ENCODE peak calls at places on chromosomes 5 and 9, in five cellular contexts. One of them, this sample, is unnamed.

GRCh38 chr9:114081441-114082016 is 3.4 kb upstream of the AMBP start:
- DNase-seq in psoas muscle: no peak
- DNase-seq in heart left ventricle: no peak
- DNase-seq in fibroblast of pulmonary artery: no peak
- DNase-seq in HepG2: peak; percentile 84
- DNase-seq in this sample: no peak

GRCh38 chr9:81671880-81672280 is 17.5 kb downstream of the TLE1 start:
- DNase-seq in psoas muscle: peak; percentile 92
- DNase-seq in heart left ventricle: peak; percentile 89
- DNase-seq in fibroblast of pulmonary artery: peak; percentile 94
- DNase-seq in HepG2: no peak
- DNase-seq in this sample: peak; percentile 91

GRCh38 chr9:110351009-110351467 is 13.4 kb upstream of the TXNDC8 start:
- DNase-seq in psoas muscle: no peak
- DNase-seq in heart left ventricle: no peak
- DNase-seq in fibroblast of pulmonary artery: peak; percentile 68
- DNase-seq in HepG2: no peak
- DNase-seq in this sample: peak; percentile 64

GRCh38 chr5:58816181-58816731 is 233.4 kb downstream of the RAB3C start:
- DNase-seq in psoas muscle: no peak
- DNase-seq in heart left ventricle: no peak
- DNase-seq in fibroblast of pulmonary artery: no peak
- DNase-seq in HepG2: no peak
- DNase-seq in this sample: no peak

GRCh38 chr9:135329571-135330306 is 149.8 kb upstream of the PPP1R26 start:
- DNase-seq in psoas muscle: peak; percentile 45
- DNase-seq in heart left ventricle: no peak
- DNase-seq in fibroblast of pulmonary artery: no peak
- DNase-seq in HepG2: no peak
- DNase-seq in this sample: no peak

GRCh38 chr5:91956738-91957137 is 573.6 kb upstream of the ARRDC3 start:
- DNase-seq in psoas muscle: no peak
- DNase-seq in heart left ventricle: no peak
- DNase-seq in fibroblast of pulmonary artery: no peak
- DNase-seq in HepG2: no peak
- DNase-seq in this sample: no peak

GRCh38 chr5:172149073-172149472 is 39.0 kb downstream of the STK10 start:
- DNase-seq in psoas muscle: no peak
- DNase-seq in heart left ventricle: no peak
- DNase-seq in fibroblast of pulmonary artery: peak; percentile 73
- DNase-seq in HepG2: no peak
- DNase-seq in this sample: peak; percentile 69

GRCh38 chr5:122702524-122702875 is 72.4 kb upstream of the SNX2 start:
- DNase-seq in psoas muscle: no peak
- DNase-seq in heart left ventricle: no peak
- DNase-seq in fibroblast of pulmonary artery: no peak
- DNase-seq in HepG2: no peak
- DNase-seq in this sample: no peak

GRCh38 chr9:68934319-68934644 is 79.6 kb downstream of the PRKACG start:
- DNase-seq in psoas muscle: no peak
- DNase-seq in heart left ventricle: no peak
- DNase-seq in fibroblast of pulmonary artery: no peak
- DNase-seq in HepG2: no peak
- DNase-seq in this sample: no peak

GRCh38 chr5:179164331-179165311 is 104.4 kb downstream of the ZNF354C start:
- DNase-seq in psoas muscle: no peak
- DNase-seq in heart left ventricle: no peak
- DNase-seq in fibroblast of pulmonary artery: no peak
- DNase-seq in HepG2: no peak
- DNase-seq in this sample: no peak

GRCh38 chr5:179166886-179167841 is 107.0 kb downstream of the ZNF354C start:
- DNase-seq in psoas muscle: peak; percentile 68
- DNase-seq in heart left ventricle: peak; percentile 53
- DNase-seq in fibroblast of pulmonary artery: peak; percentile 81
- DNase-seq in HepG2: no peak
- DNase-seq in this sample: peak; percentile 42

GRCh38 chr5:179165421-179166170 is 105.4 kb downstream of the ZNF354C start:
- DNase-seq in psoas muscle: no peak
- DNase-seq in heart left ventricle: no peak
- DNase-seq in fibroblast of pulmonary artery: no peak
- DNase-seq in HepG2: no peak
- DNase-seq in this sample: no peak

GRCh38 chr5:179167871-179168451 is 107.8 kb downstream of the ZNF354C start:
- DNase-seq in psoas muscle: no peak
- DNase-seq in heart left ventricle: no peak
- DNase-seq in fibroblast of pulmonary artery: no peak
- DNase-seq in HepG2: no peak
- DNase-seq in this sample: no peak

GRCh38 chr5:179166171-179166885 is 106.2 kb downstream of the ZNF354C start:
- DNase-seq in psoas muscle: no peak
- DNase-seq in heart left ventricle: no peak
- DNase-seq in fibroblast of pulmonary artery: no peak
- DNase-seq in HepG2: no peak
- DNase-seq in this sample: no peak
- H3K4me3 ChIP-seq in psoas muscle: no peak overlapping the region
- H3K4me3 ChIP-seq in heart left ventricle: no peak overlapping the region
- H3K4me3 ChIP-seq in fibroblast of pulmonary artery: no peak overlapping the region
- H3K4me3 ChIP-seq in HepG2: no peak overlapping the region
- H3K4me3 ChIP-seq in this sample: no peak overlapping the region

GRCh38 chr5:95729115-95730010 is 1.8 kb upstream of the RHOBTB3 start:
- DNase-seq in psoas muscle: no peak
- DNase-seq in heart left ventricle: no peak
- DNase-seq in fibroblast of pulmonary artery: no peak
- DNase-seq in HepG2: no peak
- DNase-seq in this sample: no peak
- H3K4me3 ChIP-seq in psoas muscle: no peak overlapping the region
- H3K4me3 ChIP-seq in heart left ventricle: no peak overlapping the region
- H3K4me3 ChIP-seq in fibroblast of pulmonary artery: peak overlapping the region; percentile 2
- H3K4me3 ChIP-seq in HepG2: no peak overlapping the region
- H3K4me3 ChIP-seq in this sample: no peak overlapping the region

DNA sequence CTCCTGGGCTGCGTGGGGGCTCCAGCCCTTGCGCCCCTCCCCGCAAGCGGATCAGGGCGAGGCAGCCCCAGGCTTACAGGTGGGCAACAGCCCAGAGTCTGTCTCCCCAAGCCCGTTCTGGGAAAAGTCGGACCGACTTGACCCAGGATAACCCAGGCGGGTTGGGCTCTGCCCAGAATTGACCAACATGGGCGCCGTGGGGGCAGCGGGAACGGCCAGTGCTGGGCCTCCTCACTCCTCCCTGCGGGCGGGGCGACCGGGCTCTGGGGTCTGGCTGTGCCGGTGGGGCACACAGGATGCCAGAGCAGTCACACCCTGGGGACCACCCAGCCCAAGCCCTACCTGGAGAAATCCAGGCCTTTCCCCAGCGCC is 15.3 kb upstream of the SYNPO start:
- DNase-seq in psoas muscle: peak; percentile 92
- DNase-seq in heart left ventricle: peak; percentile 69
- DNase-seq in fibroblast of pulmonary artery: no peak
- DNase-seq in HepG2: no peak
- DNase-seq in this sample: no peak
- H3K4me3 ChIP-seq in psoas muscle: peak overlapping the region; percentile 72
- H3K4me3 ChIP-seq in heart left ventricle: peak overlapping the region; percentile 91
- H3K4me3 ChIP-seq in fibroblast of pulmonary artery: peak overlapping the region; percentile 85
- H3K4me3 ChIP-seq in HepG2: peak overlapping the region; percentile 64
- H3K4me3 ChIP-seq in this sample: peak overlapping the region; percentile 64

DNA sequence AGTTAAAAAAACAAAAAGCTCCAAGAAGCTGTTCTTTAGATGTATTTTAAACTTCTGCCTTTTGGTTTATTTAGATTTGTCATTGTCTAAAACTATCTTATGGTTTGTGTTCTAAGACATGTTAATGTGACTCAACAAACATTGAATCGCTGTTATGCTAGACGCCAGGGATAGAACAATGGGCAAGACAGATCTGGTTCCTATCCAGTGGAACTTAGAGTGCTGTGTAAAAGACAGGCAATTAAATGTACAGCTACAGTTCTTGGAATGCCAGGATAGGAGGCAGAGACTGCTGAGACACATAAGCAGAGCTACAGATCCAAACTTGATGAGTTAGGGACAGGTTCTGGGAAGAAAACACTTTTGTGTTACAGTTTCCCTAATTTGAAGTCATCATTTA is 22.4 kb downstream of the LYRM7 start:
- DNase-seq in psoas muscle: no peak
- DNase-seq in heart left ventricle: no peak
- DNase-seq in fibroblast of pulmonary artery: peak; percentile 73
- DNase-seq in HepG2: no peak
- DNase-seq in this sample: no peak
- H3K4me3 ChIP-seq in psoas muscle: no peak overlapping the region
- H3K4me3 ChIP-seq in heart left ventricle: no peak overlapping the region
- H3K4me3 ChIP-seq in fibroblast of pulmonary artery: no peak overlapping the region
- H3K4me3 ChIP-seq in HepG2: no peak overlapping the region
- H3K4me3 ChIP-seq in this sample: no peak overlapping the region

GRCh38 chr9:137228515-137228967 is 1.2 kb downstream of the RNF224 start:
- DNase-seq in psoas muscle: no peak
- DNase-seq in heart left ventricle: no peak
- DNase-seq in fibroblast of pulmonary artery: no peak
- DNase-seq in HepG2: no peak
- DNase-seq in this sample: no peak

GRCh38 chr9:137226338-137227056 is 805 bp upstream of the RNF224 start:
- DNase-seq in psoas muscle: no peak
- DNase-seq in heart left ventricle: no peak
- DNase-seq in fibroblast of pulmonary artery: no peak
- DNase-seq in HepG2: no peak
- DNase-seq in this sample: no peak

GRCh38 chr9:137225701-137226331 is 842 bp downstream of the CYSRT1 start:
- DNase-seq in psoas muscle: no peak
- DNase-seq in heart left ventricle: no peak
- DNase-seq in fibroblast of pulmonary artery: no peak
- DNase-seq in HepG2: no peak
- DNase-seq in this sample: no peak

GRCh38 chr9:137227853-137228514 is 682 bp downstream of the RNF224 start:
- DNase-seq in psoas muscle: no peak
- DNase-seq in heart left ventricle: no peak
- DNase-seq in fibroblast of pulmonary artery: no peak
- DNase-seq in HepG2: no peak
- DNase-seq in this sample: no peak

DNA sequence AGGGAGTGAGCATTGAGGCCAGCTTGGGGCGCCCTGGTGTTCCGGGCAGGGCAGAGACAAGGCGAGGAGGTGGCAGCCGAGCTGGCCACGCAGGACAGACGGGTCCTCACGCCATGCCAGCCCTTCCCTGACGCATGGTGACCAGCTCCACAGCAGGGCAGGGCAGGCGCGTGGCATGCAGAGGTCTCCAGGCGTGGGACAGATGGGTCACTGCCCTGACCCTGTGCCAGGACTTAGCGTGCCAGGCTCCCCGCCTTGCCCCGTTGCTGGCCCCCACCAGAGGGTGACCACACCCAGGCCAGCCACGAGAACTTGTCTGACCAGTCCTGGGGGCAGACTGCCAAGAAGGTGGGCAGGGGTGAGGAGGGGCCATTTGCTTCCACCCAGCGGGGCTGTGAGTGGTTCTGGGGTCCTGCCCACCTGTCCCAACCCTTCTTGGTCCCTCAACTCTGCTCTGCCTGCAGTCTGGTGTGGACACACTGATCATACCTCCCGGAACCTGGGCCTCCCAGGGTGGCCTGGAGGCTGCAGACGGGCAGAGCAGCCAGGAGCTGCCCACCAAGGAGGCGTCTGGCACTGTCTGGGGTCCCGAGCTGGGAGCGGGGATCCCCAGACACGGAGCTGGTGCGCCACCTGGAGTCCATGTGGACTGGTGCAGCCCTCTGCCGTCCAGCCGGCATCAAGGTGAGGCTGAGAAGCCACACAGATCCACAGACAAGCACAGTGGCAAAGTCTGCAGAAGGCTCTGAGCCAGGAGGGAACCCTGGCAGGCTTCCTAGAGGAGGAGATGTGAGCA is at the start of gene RNF224:
- DNase-seq in psoas muscle: peak; percentile 87
- DNase-seq in heart left ventricle: peak; percentile 71
- DNase-seq in fibroblast of pulmonary artery: peak; percentile 82
- DNase-seq in HepG2: peak; percentile 69
- DNase-seq in this sample: peak; percentile 78
- H3K4me3 ChIP-seq in psoas muscle: no peak within 1 kb of the TSS
- H3K4me3 ChIP-seq in heart left ventricle: no peak within 1 kb of the TSS
- H3K4me3 ChIP-seq in fibroblast of pulmonary artery: no peak within 1 kb of the TSS
- H3K4me3 ChIP-seq in HepG2: peak within 1 kb of the TSS; percentile 72
- H3K4me3 ChIP-seq in this sample: no peak within 1 kb of the TSS

GRCh38 chr9:5626727-5627634 is 1.9 kb upstream of the RIC1 start:
- DNase-seq in psoas muscle: peak; percentile 73
- DNase-seq in heart left ventricle: peak; percentile 22
- DNase-seq in fibroblast of pulmonary artery: peak; percentile 95
- DNase-seq in HepG2: no peak
- DNase-seq in this sample: peak; percentile 86
- H3K4me3 ChIP-seq in psoas muscle: peak overlapping the region; percentile 95
- H3K4me3 ChIP-seq in heart left ventricle: no peak overlapping the region
- H3K4me3 ChIP-seq in fibroblast of pulmonary artery: peak overlapping the region; percentile 89
- H3K4me3 ChIP-seq in HepG2: no peak overlapping the region
- H3K4me3 ChIP-seq in this sample: peak overlapping the region; percentile 84

GRCh38 chr5:146448783-146449519 is 1.8 kb downstream of the TCERG1 start:
- DNase-seq in psoas muscle: no peak
- DNase-seq in heart left ventricle: no peak
- DNase-seq in fibroblast of pulmonary artery: no peak
- DNase-seq in HepG2: no peak
- DNase-seq in this sample: no peak
- H3K4me3 ChIP-seq in psoas muscle: peak overlapping the region; percentile 96
- H3K4me3 ChIP-seq in heart left ventricle: no peak overlapping the region
- H3K4me3 ChIP-seq in fibroblast of pulmonary artery: peak overlapping the region; percentile 95
- H3K4me3 ChIP-seq in HepG2: peak overlapping the region; percentile 95
- H3K4me3 ChIP-seq in this sample: peak overlapping the region; percentile 100